ENCODE peak calls at places on chromosomes 5 and 9, in four cellular contexts. M is non-pigmented ciliary epithelial cell, P is AG08395, R is T-helper 2 cell. W is an unnamed sample.

GRCh38 chr9:135474915-135475314 is 4.7 kb upstream of the PPP1R26 start:
- DNase-seq in M (no peak), P (no peak), R (no peak), W (peak)

GRCh38 chr5:61653802-61654580 is 321.9 kb downstream of the ZSWIM6 start:
- DNase-seq in M (no peak), P (no peak), R (no peak), W (no peak)

GRCh38 chr5:179754024-179754423 is 21.4 kb downstream of the MAML1 start:
- DNase-seq in M (no peak), P (no peak), R (no peak), W (no peak)

GRCh38 chr9:129989740-129990139 is 53.2 kb downstream of the FNBP1 start:
- DNase-seq in M (no peak), P (no peak), R (no peak), W (no peak)

GRCh38 chr9:78054180-78054579 is 22.6 kb upstream of the GNAQ start:
- DNase-seq in M (no peak), P (no peak), R (peak), W (peak)

GRCh38 chr5:39109616-39110015 is 35.4 kb upstream of the RICTOR start:
- DNase-seq in M (no peak), P (no peak), R (no peak), W (no peak)

GRCh38 chr9:70352802-70353201 is 61.7 kb downstream of the KLF9 start:
- DNase-seq in M (no peak), P (peak), R (no peak), W (peak)

GRCh38 chr9:133532937-133533668 is 1.4 kb upstream of the ADAMTSL2 start:
- DNase-seq in M (no peak), P (peak), R (peak), W (peak)

GRCh38 chr9:91421022-91421765 is 2.4 kb downstream of the NFIL3 start:
- DNase-seq in M (no peak), P (peak), R (no peak), W (peak)

GRCh38 chr5:179454354-179454753 is 96.0 kb upstream of the RUFY1 start:
- DNase-seq in M (no peak), P (no peak), R (no peak), W (no peak)

GRCh38 chr9:117415584-117415937 is 704 bp upstream of the ASTN2 start:
- DNase-seq in M (no peak), P (no peak), R (no peak), W (no peak)

GRCh38 chr9:83023151-83023550 is 39.8 kb downstream of the RASEF start:
- DNase-seq in M (no peak), P (no peak), R (no peak), W (no peak)

GRCh38 chr5:137828192-137828591 is 39.5 kb upstream of the MYOT start:
- DNase-seq in M (no peak), P (no peak), R (no peak), W (no peak)

GRCh38 chr9:78676623-78677022 is 379.7 kb downstream of the PSAT1 start:
- DNase-seq in M (no peak), P (peak), R (no peak), W (no peak)

GRCh38 chr9:92236465-92236864 is 57.0 kb downstream of the IARS1 start:
- DNase-seq in M (no peak), P (no peak), R (no peak), W (no peak)

GRCh38 chr5:131252824-131253171 is 11.1 kb upstream of the CDC42SE2 start:
- DNase-seq in M (no peak), P (no peak), R (peak), W (peak)

GRCh38 chr5:150574818-150575537 is 65.5 kb upstream of the SYNPO start:
- DNase-seq in M (no peak), P (no peak), R (no peak), W (no peak)

GRCh38 chr5:30693326-30693725 is 500.2 kb upstream of the CDH6 start:
- DNase-seq in M (no peak), P (no peak), R (no peak), W (no peak)

GRCh38 chr5:157343842-157344790 is 78.2 kb downstream of the CYFIP2 start:
- DNase-seq in M (no peak), P (peak), R (no peak), W (peak)

W was measured in lung microvascular endothelial cell.